ENCODE peak calls at places on chromosomes 1 and 21, in seven cellular contexts. U is adrenal gland; T is HFF-Myc; A is naive B cell; K is heart left ventricle; I is stimulated activated naive CD8-positive, alpha-beta T cell treated with anti-CD3 and anti-CD28 coated beads, Interleukin-15, amount 100 ng/mL, for 72 hours; W is COR-L47. P is an unnamed sample.
A peak's percentile ranks its signal among the peaks of the same experiment; 100 is the strongest.

GRCh38 chr1:225652726-225653462 is at the start of gene ENAH:
- DNase-seq in I (peak; percentile 23), U (peak; percentile 85), W (peak; percentile 95), T (no peak), K (peak; percentile 88), A (peak; percentile 48), P (peak; percentile 66)

GRCh38 chr1:81693316-81693715 is 107.4 kb upstream of the ADGRL2 start:
- DNase-seq in T (no peak), U (no peak), W (no peak), K (no peak), I (no peak), A (no peak), P (peak; percentile 27)

GRCh38 chr1:151867785-151868403 is 14.4 kb upstream of the THEM5 start:
- DNase-seq in W (no peak), T (no peak), K (no peak), A (no peak), I (no peak), U (no peak), P (peak; percentile 90)

GRCh38 chr1:234554478-234555311 is 55.3 kb downstream of the IRF2BP2 start:
- DNase-seq in A (no peak), K (no peak), I (no peak), T (no peak), U (no peak), W (peak; percentile 57), P (no peak)

GRCh38 chr1:14549897-14550635 is 48.4 kb upstream of the KAZN start:
- DNase-seq in I (no peak), U (no peak), A (no peak), K (no peak), T (no peak), W (no peak), P (no peak)

GRCh38 chr1:226722901-226723639 is 16.0 kb downstream of the ITPKB start:
- DNase-seq in K (no peak), T (no peak), W (no peak), U (no peak), I (no peak), A (no peak), P (no peak)

GRCh38 chr1:201614262-201615015 is 75.5 kb downstream of the NAV1 start:
- DNase-seq in W (no peak), I (no peak), K (peak; percentile 33), U (no peak), A (no peak), T (no peak), P (no peak)

GRCh38 chr1:202710070-202711025 is at the start of gene SYT2:
- DNase-seq in I (no peak), T (no peak), K (no peak), A (no peak), W (peak; percentile 57), U (peak; percentile 69), P (no peak)

GRCh38 chr1:71295340-71295739 is 214.5 kb upstream of the ZRANB2 start:
- DNase-seq in A (no peak), K (no peak), W (no peak), I (no peak), U (no peak), T (no peak), P (peak; percentile 56)

GRCh38 chr1:245046764-245047163 is 108.0 kb upstream of the KIF26B start:
- DNase-seq in U (no peak), I (no peak), W (no peak), A (no peak), K (no peak), T (no peak), P (no peak)

GRCh38 chr1:57553666-57554065 is 129.8 kb upstream of the DAB1 start:
- DNase-seq in I (no peak), U (no peak), A (no peak), K (no peak), T (no peak), W (no peak), P (no peak)

GRCh38 chr1:222034790-222035189 is 292.9 kb upstream of the DUSP10 start:
- DNase-seq in U (no peak), A (no peak), K (no peak), T (no peak), W (no peak), I (no peak), P (no peak)

GRCh38 chr1:33377013-33377412 is 53.9 kb downstream of the PHC2 start:
- DNase-seq in A (no peak), T (no peak), U (peak; percentile 35), K (no peak), I (no peak), W (no peak), P (no peak)

GRCh38 chr1:33986389-33987095 is 122.7 kb downstream of the HMGB4 start:
- DNase-seq in A (no peak), U (peak; percentile 86), W (no peak), T (no peak), I (no peak), K (peak; percentile 25), P (peak; percentile 76)

GRCh38 chr1:42144336-42145189 is 8.6 kb upstream of the GUCA2B start:
- DNase-seq in A (no peak), I (no peak), W (no peak), K (no peak), U (no peak), T (no peak), P (no peak)

GRCh38 chr1:170369000-170369399 is 163.0 kb upstream of the GORAB start:
- DNase-seq in I (no peak), U (no peak), A (no peak), K (no peak), W (no peak), T (no peak), P (no peak)

GRCh38 chr1:25888426-25888987 is 13.0 kb upstream of the PAQR7 start:
- DNase-seq in A (no peak), K (no peak), T (no peak), I (no peak), W (no peak), U (no peak), P (no peak)

GRCh38 chr21:32093758-32094463 is 184.9 kb downstream of the MIS18A start:
- DNase-seq in W (no peak), I (no peak), A (no peak), U (no peak), K (no peak), T (no peak), P (no peak)

GRCh38 chr1:102872097-102872496 is 236.2 kb downstream of the COL11A1 start:
- DNase-seq in K (no peak), A (no peak), U (no peak), W (no peak), I (no peak), T (no peak), P (no peak)

GRCh38 chr1:160768295-160768657 is 27.7 kb upstream of the LY9 start:
- DNase-seq in K (peak; percentile 30), W (no peak), U (peak; percentile 73), I (peak; percentile 86), T (no peak), A (peak; percentile 63), P (no peak)

GRCh38 chr1:185157599-185158469 is 867 bp downstream of the SWT1 start:
- DNase-seq in T (no peak), I (no peak), U (no peak), A (no peak), K (peak; percentile 7), W (peak; percentile 5), P (peak; percentile 30)

GRCh38 chr1:104295516-104295915 is 545.8 kb downstream of the AMY1C start:
- DNase-seq in A (no peak), K (no peak), U (no peak), T (no peak), W (peak; percentile 35), I (no peak), P (no peak)

GRCh38 chr1:35062518-35063196 is 16.5 kb upstream of the ZMYM1 start:
- DNase-seq in W (no peak), U (no peak), I (no peak), K (no peak), A (no peak), T (no peak), P (peak; percentile 78)

GRCh38 chr1:31154632-31155215 is 85.0 kb downstream of the NKAIN1 start:
- DNase-seq in K (peak; percentile 74), T (no peak), U (peak; percentile 86), I (peak; percentile 64), A (peak; percentile 41), W (peak; percentile 86), P (peak; percentile 64)